ENCODE peak calls at places on chromosomes 12 and 14, in ten cellular contexts. K, Q, R, D, F, T, W, G, U and L are unnamed samples.

GRCh38 chr12:80792861-80793260 is 76.1 kb downstream of the MYF5 start:
- DNase-seq in U (no peak), G (no peak), T (no peak), R (no peak), D (no peak), F (no peak), K (no peak), W (no peak), Q (no peak), L (no peak)

GRCh38 chr12:129084875-129085826 is 231.9 kb downstream of the GLT1D1 start:
- DNase-seq in Q (no peak), K (no peak), G (no peak), W (no peak), F (no peak), R (no peak), T (no peak), U (no peak), D (no peak), L (no peak)

GRCh38 chr12:28996688-28997087 is 152.4 kb upstream of the FAR2 start:
- DNase-seq in R (no peak), K (no peak), W (no peak), U (no peak), T (peak), Q (no peak), G (no peak), F (no peak), D (no peak), L (no peak)

GRCh38 chr12:55955800-55956508 is 9.9 kb downstream of the PMEL start:
- DNase-seq in F (peak), K (no peak), U (peak), Q (no peak), T (peak), R (peak), W (peak), D (peak), G (peak), L (no peak)

GRCh38 chr12:51949342-51950030 is 2.0 kb upstream of the ACVR1B start:
- DNase-seq in U (no peak), W (no peak), Q (no peak), T (peak), G (no peak), R (no peak), K (no peak), D (no peak), F (no peak), L (no peak)

GRCh38 chr14:72318648-72319047 is 386.4 kb downstream of the RGS6 start:
- DNase-seq in U (peak), F (no peak), K (no peak), W (peak), G (no peak), T (no peak), R (no peak), Q (no peak), D (no peak), L (no peak)

GRCh38 chr12:92369643-92370042 is 224.0 kb upstream of the BTG1 start:
- DNase-seq in D (no peak), K (no peak), G (peak), F (no peak), R (no peak), W (peak), U (no peak), T (peak), Q (no peak), L (no peak)

GRCh38 chr12:125161712-125162023 is 96.4 kb downstream of the AACS start:
- DNase-seq in T (no peak), K (no peak), U (no peak), W (no peak), Q (no peak), G (no peak), F (no peak), D (no peak), R (no peak), L (no peak)

GRCh38 chr12:100755186-100755585 is 39.4 kb upstream of the ANO4 start:
- DNase-seq in D (no peak), U (no peak), T (peak), W (no peak), K (no peak), R (no peak), G (no peak), F (no peak), Q (no peak), L (no peak)

GRCh38 chr14:105430535-105430934 is 10.9 kb downstream of the MTA1 start:
- DNase-seq in Q (peak), K (no peak), U (no peak), R (peak), W (peak), T (peak), F (no peak), G (peak), D (no peak), L (no peak)

GRCh38 chr12:53500776-53501614 is at the start of gene TARBP2:
- DNase-seq in W (peak), T (peak), K (peak), G (peak), Q (peak), F (peak), D (peak), U (peak), R (peak), L (peak)

GRCh38 chr14:60721331-60722162 is 2.6 kb downstream of the SIX4 start:
- DNase-seq in W (peak), K (peak), G (no peak), U (no peak), T (peak), Q (peak), R (peak), F (peak), D (no peak), L (peak)

GRCh38 chr12:24661657-24662096 is 287.2 kb downstream of the BCAT1 start:
- DNase-seq in W (no peak), R (peak), U (peak), G (peak), F (no peak), D (no peak), K (no peak), Q (no peak), T (peak), L (no peak)

GRCh38 chr14:71103662-71104484 is 196.6 kb downstream of the PCNX1 start:
- DNase-seq in G (peak), K (no peak), U (peak), R (peak), T (peak), D (peak), F (no peak), Q (peak), W (peak), L (no peak)

GRCh38 chr12:34301251-34302130 is 279.2 kb downstream of the ALG10 start:
- DNase-seq in Q (no peak), R (no peak), T (no peak), W (no peak), D (no peak), F (no peak), K (no peak), G (no peak), U (no peak), L (no peak)

GRCh38 chr14:67541448-67542387 is 8.6 kb downstream of the PLEKHH1 start:
- DNase-seq in G (no peak), T (no peak), W (no peak), D (no peak), R (no peak), F (no peak), K (no peak), Q (no peak), U (no peak), L (no peak)

GRCh38 chr12:109595321-109595902 is 21.8 kb downstream of the MVK start:
- DNase-seq in F (no peak), G (no peak), D (peak), W (no peak), Q (no peak), U (no peak), K (no peak), R (no peak), T (no peak), L (no peak)

GRCh38 chr12:55019784-55020183 is at the start of gene NEUROD4:
- DNase-seq in T (peak), G (peak), Q (peak), R (peak), K (no peak), W (peak), F (no peak), D (no peak), U (peak), L (no peak)

GRCh38 chr12:71250186-71250585 is 92.4 kb upstream of the TSPAN8 start:
- DNase-seq in D (no peak), G (no peak), R (no peak), W (no peak), T (no peak), F (no peak), Q (no peak), U (no peak), K (no peak), L (no peak)